ENCODE peak calls at places on chromosomes 3 and 15, in seven cellular contexts. E is H9, Z is neuronal stem cell, L is mesendoderm, V is mesenchymal stem cell, I is H1, F is trophoblast cell. S is an unnamed sample.

GRCh38 chr3:122892118-122892517 is 97.2 kb downstream of the SLC49A4 start:
- DNase-seq in E (no peak), Z (no peak), L (no peak), V (no peak), I (no peak), F (no peak), S (no peak)

GRCh38 chr3:10198761-10199688 is 34.3 kb downstream of the IRAK2 start:
- DNase-seq in E (no peak), Z (no peak), L (no peak), V (peak), I (no peak), F (peak), S (peak)

GRCh38 chr3:126914226-126914625 is 68.7 kb upstream of the PLXNA1 start:
- DNase-seq in E (no peak), Z (no peak), L (no peak), V (no peak), I (no peak), F (no peak), S (no peak)

GRCh38 chr3:119562307-119562961 is 3.0 kb upstream of the CD80 start:
- DNase-seq in E (no peak), Z (no peak), L (no peak), V (peak), I (no peak), F (no peak), S (no peak)

GRCh38 chr3:12273045-12273695 is 15.7 kb upstream of the PPARG start:
- DNase-seq in E (no peak), Z (no peak), L (no peak), V (no peak), I (no peak), F (no peak), S (no peak)

GRCh38 chr3:9934235-9934621 is 594 bp downstream of the CRELD1 start:
- DNase-seq in E (no peak), Z (no peak), L (no peak), V (no peak), I (no peak), F (no peak), S (no peak)

GRCh38 chr3:32009101-32009500 is 27.6 kb downstream of the ZNF860 start:
- DNase-seq in E (no peak), Z (no peak), L (no peak), V (no peak), I (no peak), F (no peak), S (no peak)

GRCh38 chr15:65421360-65422215 is 1.2 kb downstream of the IGDCC4 start:
- DNase-seq in E (peak), Z (peak), L (peak), V (peak), I (no peak), F (no peak), S (peak)

GRCh38 chr15:74302821-74303359 is 64.6 kb downstream of the CYP11A1 start:
- DNase-seq in E (peak), Z (no peak), L (peak), V (no peak), I (peak), F (no peak), S (no peak)

GRCh38 chr15:80974914-80975313 is 14.7 kb downstream of the MESD start:
- DNase-seq in E (no peak), Z (no peak), L (no peak), V (no peak), I (no peak), F (no peak), S (no peak)

GRCh38 chr3:45553469-45553974 is 41.0 kb upstream of the LIMD1 start:
- DNase-seq in E (no peak), Z (no peak), L (peak), V (peak), I (no peak), F (peak), S (peak)

GRCh38 chr3:9352917-9353823 is 9.7 kb upstream of the THUMPD3 start:
- DNase-seq in E (peak), Z (peak), L (peak), V (peak), I (peak), F (peak), S (peak)

GRCh38 chr15:87401986-87402385 is 854.6 kb downstream of the NTRK3 start:
- DNase-seq in E (peak), Z (no peak), L (no peak), V (no peak), I (no peak), F (no peak), S (no peak)

GRCh38 chr3:29203846-29204245 is 77.0 kb upstream of the RBMS3 start:
- DNase-seq in E (no peak), Z (no peak), L (no peak), V (no peak), I (no peak), F (no peak), S (peak)

GRCh38 chr3:8625991-8626390 is 18.6 kb downstream of the SSUH2 start:
- DNase-seq in E (no peak), Z (no peak), L (peak), V (peak), I (no peak), F (peak), S (peak)

GRCh38 chr3:169529013-169529412 is 134.5 kb downstream of the MECOM start:
- DNase-seq in E (no peak), Z (no peak), L (no peak), V (no peak), I (no peak), F (no peak), S (no peak)

GRCh38 chr3:171132873-171133272 is 106.4 kb upstream of the SLC2A2 start:
- DNase-seq in E (no peak), Z (no peak), L (no peak), V (peak), I (no peak), F (peak), S (peak)

GRCh38 chr3:73719877-73720276 is 95.1 kb upstream of the PDZRN3 start:
- DNase-seq in E (no peak), Z (no peak), L (no peak), V (peak), I (no peak), F (no peak), S (peak)

GRCh38 chr15:68786753-68787152 is 33.9 kb downstream of the ANP32A start:
- DNase-seq in E (no peak), Z (no peak), L (no peak), V (no peak), I (no peak), F (no peak), S (no peak)

GRCh38 chr3:168416446-168416845 is 320.7 kb upstream of the GOLIM4 start:
- DNase-seq in E (no peak), Z (no peak), L (peak), V (no peak), I (no peak), F (peak), S (no peak)

GRCh38 chr3:71503525-71504249 is 79.8 kb downstream of the FOXP1 start:
- DNase-seq in E (no peak), Z (no peak), L (no peak), V (no peak), I (no peak), F (peak), S (peak)

GRCh38 chr3:49616491-49616941 is 57.6 kb upstream of the APEH start:
- DNase-seq in E (peak), Z (no peak), L (no peak), V (no peak), I (no peak), F (no peak), S (peak)

GRCh38 chr3:134179508-134179907 is 71.2 kb downstream of the RYK start:
- DNase-seq in E (no peak), Z (no peak), L (no peak), V (peak), I (no peak), F (no peak), S (peak)

GRCh38 chr3:69890094-69890493 is 109.4 kb upstream of the SAMMSON start:
- DNase-seq in E (no peak), Z (no peak), L (no peak), V (peak), I (no peak), F (no peak), S (peak)

GRCh38 chr15:32956006-32956405 is 238.2 kb downstream of the GREM1 start:
- DNase-seq in E (peak), Z (peak), L (peak), V (peak), I (no peak), F (no peak), S (peak)

GRCh38 chr15:58510715-58511465 is 79.1 kb downstream of the LIPC start:
- DNase-seq in E (no peak), Z (no peak), L (no peak), V (peak), I (no peak), F (peak), S (peak)

GRCh38 chr15:67080900-67081431 is 15.6 kb downstream of the SMAD3 start:
- DNase-seq in E (no peak), Z (no peak), L (no peak), V (peak), I (no peak), F (peak), S (peak)

GRCh38 chr3:4417449-4417848 is 49.6 kb downstream of the SUMF1 start:
- DNase-seq in E (no peak), Z (no peak), L (no peak), V (no peak), I (no peak), F (no peak), S (peak)

GRCh38 chr3:58609990-58610389 is 32.8 kb upstream of the FAM107A start:
- DNase-seq in E (no peak), Z (no peak), L (no peak), V (no peak), I (no peak), F (no peak), S (no peak)

GRCh38 chr3:165196577-165197561 is 685 bp upstream of the SLITRK3 start:
- DNase-seq in E (peak), Z (peak), L (peak), V (peak), I (no peak), F (no peak), S (no peak)

GRCh38 chr15:64521726-64522164 is 61.4 kb downstream of the ZNF609 start:
- DNase-seq in E (peak), Z (peak), L (peak), V (peak), I (peak), F (peak), S (peak)

GRCh38 chr15:77821188-77821958 is 188.7 kb upstream of the LINGO1 start:
- DNase-seq in E (peak), Z (no peak), L (peak), V (peak), I (peak), F (peak), S (peak)

GRCh38 chr15:38620851-38621594 is 56.4 kb upstream of the RASGRP1 start:
- DNase-seq in E (no peak), Z (no peak), L (no peak), V (no peak), I (no peak), F (no peak), S (no peak)

GRCh38 chr3:127822166-127822835 is at the start of gene MGLL:
- DNase-seq in E (no peak), Z (peak), L (peak), V (peak), I (no peak), F (peak), S (peak)

GRCh38 chr3:127147291-127147905 is 45.5 kb upstream of the PRR23E start:
- DNase-seq in E (no peak), Z (no peak), L (no peak), V (no peak), I (no peak), F (no peak), S (no peak)

GRCh38 chr3:96869316-96869715 is 54.9 kb downstream of the EPHA6 start:
- DNase-seq in E (no peak), Z (no peak), L (no peak), V (no peak), I (no peak), F (peak), S (no peak)

GRCh38 chr15:91127236-91127914 is 27.3 kb downstream of the SV2B start:
- DNase-seq in E (no peak), Z (no peak), L (no peak), V (no peak), I (no peak), F (no peak), S (no peak)

GRCh38 chr15:91132079-91132478 is 32.0 kb downstream of the SV2B start:
- DNase-seq in E (no peak), Z (no peak), L (no peak), V (no peak), I (no peak), F (no peak), S (no peak)

GRCh38 chr15:91126080-91126479 is 26.0 kb downstream of the SV2B start:
- DNase-seq in E (no peak), Z (no peak), L (peak), V (no peak), I (no peak), F (no peak), S (no peak)

GRCh38 chr15:91128028-91128427 is 28.0 kb downstream of the SV2B start:
- DNase-seq in E (no peak), Z (no peak), L (peak), V (no peak), I (no peak), F (no peak), S (no peak)

GRCh38 chr15:91129436-91129835 is 29.4 kb downstream of the SV2B start:
- DNase-seq in E (no peak), Z (no peak), L (no peak), V (no peak), I (no peak), F (no peak), S (no peak)
- H2AK5ac ChIP-seq in E (no peak), Z (no peak), L (no peak), V (no peak), I (no peak), F (no peak), S (no peak)

GRCh38 chr15:29289179-29289578 is 19.6 kb upstream of the NSMCE3 start:
- DNase-seq in E (no peak), Z (no peak), L (no peak), V (no peak), I (no peak), F (no peak), S (no peak)

GRCh38 chr15:29278436-29279099 is 8.9 kb upstream of the NSMCE3 start:
- DNase-seq in E (no peak), Z (no peak), L (no peak), V (peak), I (no peak), F (peak), S (peak)

DNA sequence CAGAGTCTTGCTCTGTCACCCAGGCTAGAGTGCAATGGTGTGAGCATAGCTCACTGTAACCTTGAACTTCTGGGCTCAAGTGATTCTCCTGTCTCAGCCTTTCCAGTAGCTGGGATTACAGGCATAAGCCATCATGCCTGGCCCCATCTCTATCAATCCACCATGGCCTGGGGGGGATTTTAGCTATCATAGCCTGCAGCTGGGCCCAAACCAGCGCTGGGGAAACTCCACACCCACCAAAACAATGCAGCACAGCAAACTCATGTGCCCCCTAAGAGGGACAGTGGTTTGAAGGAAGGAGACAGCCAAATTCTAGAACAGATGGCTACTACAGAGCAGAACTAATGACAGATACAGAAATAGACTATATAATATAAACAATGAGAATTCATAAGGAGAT is 13.7 kb upstream of the NSMCE3 start:
- DNase-seq in E (no peak), Z (no peak), L (no peak), V (no peak), I (no peak), F (no peak), S (no peak)
- H2AK5ac ChIP-seq in E (no peak), Z (no peak), L (no peak), V (no peak), I (no peak), F (no peak), S (no peak)

GRCh38 chr15:54456413-54456812 is 478.2 kb downstream of the UNC13C start:
- DNase-seq in E (no peak), Z (no peak), L (no peak), V (no peak), I (no peak), F (no peak), S (no peak)
- H2AK5ac ChIP-seq in E (no peak), Z (no peak), L (no peak), V (no peak), I (no peak), F (no peak), S (no peak)

GRCh38 chr3:51929420-51930003 is 12.2 kb downstream of the RRP9 start:
- DNase-seq in E (peak), Z (no peak), L (peak), V (peak), I (no peak), F (no peak), S (no peak)
- H2AK5ac ChIP-seq in E (no peak), Z (no peak), L (no peak), V (no peak), I (no peak), F (no peak), S (no peak)

GRCh38 chr15:91018178-91018577 is 4.2 kb downstream of the VPS33B start:
- DNase-seq in E (no peak), Z (no peak), L (no peak), V (no peak), I (no peak), F (no peak), S (no peak)

GRCh38 chr15:91022075-91022831 is at the start of gene VPS33B:
- DNase-seq in E (peak), Z (peak), L (peak), V (peak), I (peak), F (peak), S (peak)

GRCh38 chr15:91021516-91022074 is 799 bp downstream of the VPS33B start:
- DNase-seq in E (no peak), Z (no peak), L (no peak), V (peak), I (no peak), F (no peak), S (peak)

GRCh38 chr15:91023720-91024119 is 1.3 kb upstream of the VPS33B start:
- DNase-seq in E (no peak), Z (no peak), L (no peak), V (no peak), I (no peak), F (no peak), S (no peak)

GRCh38 chr15:91022832-91023129 is 387 bp upstream of the VPS33B start:
- DNase-seq in E (no peak), Z (no peak), L (no peak), V (no peak), I (no peak), F (no peak), S (no peak)
- H2AK5ac ChIP-seq in E (no peak), Z (no peak), L (no peak), V (no peak), I (no peak), F (no peak), S (no peak)

GRCh38 chr3:108159128-108159527 is 63.1 kb downstream of the IFT57 start:
- DNase-seq in E (no peak), Z (no peak), L (no peak), V (no peak), I (no peak), F (no peak), S (peak)
- H2AK5ac ChIP-seq in E (no peak), Z (no peak), L (no peak), V (no peak), I (no peak), F (no peak), S (peak)

DNA sequence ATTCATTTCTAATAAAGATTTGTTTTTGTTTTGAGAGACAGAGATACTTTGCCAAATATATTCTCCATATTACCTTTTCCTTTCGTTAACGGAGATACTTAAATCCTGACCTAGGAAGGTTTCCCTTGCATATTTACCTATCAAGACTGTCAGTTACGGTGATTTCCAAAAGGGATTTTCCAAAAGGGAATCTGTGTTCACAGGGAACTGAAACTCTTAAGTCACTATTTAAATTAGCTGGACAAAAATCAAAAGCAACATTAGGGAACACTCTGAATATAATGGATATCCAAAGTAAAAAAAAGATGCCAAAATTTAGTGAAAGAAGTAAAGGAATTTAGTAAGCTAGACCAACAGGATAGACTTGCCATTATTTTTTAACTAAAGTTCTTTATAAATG is 576 bp downstream of the LRRFIP2 start:
- DNase-seq in E (no peak), Z (no peak), L (no peak), V (no peak), I (no peak), F (no peak), S (no peak)
- H2AK5ac ChIP-seq in E (no peak), Z (no peak), L (no peak), V (no peak), I (no peak), F (no peak), S (no peak)

DNA sequence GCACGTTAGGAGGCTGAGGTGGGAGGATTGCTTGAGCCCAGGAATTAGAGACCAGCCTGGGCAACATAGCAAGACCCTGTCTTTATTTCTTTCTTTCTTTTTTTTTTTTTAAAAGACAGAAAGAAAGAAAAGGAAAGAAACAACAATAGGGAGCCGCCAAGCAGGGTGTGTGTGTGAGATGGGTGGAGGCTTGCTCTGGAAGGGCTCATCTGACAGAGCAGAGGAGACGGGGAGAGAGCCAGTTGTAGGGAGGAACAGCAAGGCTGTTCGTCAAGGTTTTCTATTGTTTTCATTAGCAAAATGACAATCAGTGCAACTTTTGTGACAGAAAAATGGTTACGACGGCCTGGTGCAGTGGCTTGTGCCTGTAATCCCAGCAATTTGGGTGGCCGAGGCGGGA is 69.3 kb downstream of the CDC25A start:
- DNase-seq in E (no peak), Z (no peak), L (no peak), V (no peak), I (no peak), F (no peak), S (no peak)
- H2AK5ac ChIP-seq in E (no peak), Z (no peak), L (no peak), V (no peak), I (no peak), F (no peak), S (no peak)

GRCh38 chr3:177959188-177959587 is 577.0 kb upstream of the KCNMB2 start:
- DNase-seq in E (no peak), Z (no peak), L (no peak), V (no peak), I (no peak), F (no peak), S (no peak)
- H2AK5ac ChIP-seq in E (no peak), Z (no peak), L (no peak), V (no peak), I (no peak), F (no peak), S (no peak)

GRCh38 chr3:107411779-107412178 is 34.5 kb downstream of the CCDC54 start:
- DNase-seq in E (no peak), Z (no peak), L (no peak), V (no peak), I (no peak), F (no peak), S (no peak)

GRCh38 chr3:107414325-107414964 is 37.2 kb downstream of the CCDC54 start:
- DNase-seq in E (no peak), Z (no peak), L (no peak), V (no peak), I (no peak), F (no peak), S (no peak)

GRCh38 chr3:107410606-107411005 is 33.4 kb downstream of the CCDC54 start:
- DNase-seq in E (no peak), Z (no peak), L (no peak), V (no peak), I (no peak), F (no peak), S (no peak)

GRCh38 chr3:107412376-107412775 is 35.1 kb downstream of the CCDC54 start:
- DNase-seq in E (no peak), Z (no peak), L (no peak), V (no peak), I (no peak), F (no peak), S (peak)

GRCh38 chr3:107413264-107413663 is 36.0 kb downstream of the CCDC54 start:
- DNase-seq in E (peak), Z (no peak), L (peak), V (no peak), I (no peak), F (no peak), S (no peak)
- H2AK5ac ChIP-seq in E (no peak), Z (no peak), L (no peak), V (no peak), I (no peak), F (no peak), S (no peak)